ENCODE peak calls at places on chromosomes 7 and 10, in seven cellular contexts. One of them, this sample, is unnamed.

GRCh38 chr7:113892818-113893217 is 26.0 kb downstream of the PPP1R3A start:
- DNase-seq in HepG2: no peak
- DNase-seq in right atrium auricular region: no peak
- DNase-seq in fibroblast of lung: peak
- DNase-seq in adrenal gland: no peak
- DNase-seq in lower leg skin: no peak
- DNase-seq in A549: no peak
- DNase-seq in this sample: no peak

GRCh38 chr7:53094827-53095226 is 59.4 kb downstream of the POM121L12 start:
- DNase-seq in HepG2: no peak
- DNase-seq in right atrium auricular region: no peak
- DNase-seq in fibroblast of lung: no peak
- DNase-seq in adrenal gland: no peak
- DNase-seq in lower leg skin: no peak
- DNase-seq in A549: no peak
- DNase-seq in this sample: no peak

GRCh38 chr10:128187788-128188185 is 61.6 kb upstream of the MKI67 start:
- DNase-seq in HepG2: no peak
- DNase-seq in right atrium auricular region: no peak
- DNase-seq in fibroblast of lung: no peak
- DNase-seq in adrenal gland: no peak
- DNase-seq in lower leg skin: no peak
- DNase-seq in A549: no peak
- DNase-seq in this sample: no peak

GRCh38 chr7:2003931-2004812 is 228.6 kb downstream of the MAD1L1 start:
- DNase-seq in HepG2: no peak
- DNase-seq in right atrium auricular region: no peak
- DNase-seq in fibroblast of lung: no peak
- DNase-seq in adrenal gland: no peak
- DNase-seq in lower leg skin: no peak
- DNase-seq in A549: no peak
- DNase-seq in this sample: no peak

GRCh38 chr10:22097696-22098095 is 94.2 kb upstream of the DNAJC1 start:
- DNase-seq in HepG2: no peak
- DNase-seq in right atrium auricular region: no peak
- DNase-seq in fibroblast of lung: no peak
- DNase-seq in adrenal gland: no peak
- DNase-seq in lower leg skin: no peak
- DNase-seq in A549: no peak
- DNase-seq in this sample: no peak

GRCh38 chr7:4744391-4745264 is 30.8 kb upstream of the AP5Z1 start:
- DNase-seq in HepG2: peak
- DNase-seq in right atrium auricular region: peak
- DNase-seq in fibroblast of lung: peak
- DNase-seq in adrenal gland: peak
- DNase-seq in lower leg skin: peak
- DNase-seq in A549: peak
- DNase-seq in this sample: peak

GRCh38 chr10:101616415-101617101 is 28.4 kb downstream of the DPCD start:
- DNase-seq in HepG2: no peak
- DNase-seq in right atrium auricular region: no peak
- DNase-seq in fibroblast of lung: no peak
- DNase-seq in adrenal gland: no peak
- DNase-seq in lower leg skin: no peak
- DNase-seq in A549: no peak
- DNase-seq in this sample: no peak

GRCh38 chr7:112411186-112411795 is 39.0 kb upstream of the IFRD1 start:
- DNase-seq in HepG2: peak
- DNase-seq in right atrium auricular region: no peak
- DNase-seq in fibroblast of lung: peak
- DNase-seq in adrenal gland: peak
- DNase-seq in lower leg skin: no peak
- DNase-seq in A549: peak
- DNase-seq in this sample: peak

GRCh38 chr10:116398224-116398623 is 29.4 kb upstream of the PNLIPRP3 start:
- DNase-seq in HepG2: no peak
- DNase-seq in right atrium auricular region: no peak
- DNase-seq in fibroblast of lung: no peak
- DNase-seq in adrenal gland: no peak
- DNase-seq in lower leg skin: no peak
- DNase-seq in A549: no peak
- DNase-seq in this sample: no peak

GRCh38 chr7:114930829-114931655 is 9.1 kb downstream of the MDFIC start:
- DNase-seq in HepG2: no peak
- DNase-seq in right atrium auricular region: no peak
- DNase-seq in fibroblast of lung: peak
- DNase-seq in adrenal gland: no peak
- DNase-seq in lower leg skin: no peak
- DNase-seq in A549: no peak
- DNase-seq in this sample: peak

GRCh38 chr7:35546691-35547090 is 148.2 kb downstream of the HERPUD2 start:
- DNase-seq in HepG2: no peak
- DNase-seq in right atrium auricular region: no peak
- DNase-seq in fibroblast of lung: no peak
- DNase-seq in adrenal gland: no peak
- DNase-seq in lower leg skin: no peak
- DNase-seq in A549: no peak
- DNase-seq in this sample: no peak

GRCh38 chr10:37496061-37496460 is 361.3 kb downstream of the ZNF248 start:
- DNase-seq in HepG2: no peak
- DNase-seq in right atrium auricular region: no peak
- DNase-seq in fibroblast of lung: no peak
- DNase-seq in adrenal gland: no peak
- DNase-seq in lower leg skin: no peak
- DNase-seq in A549: no peak
- DNase-seq in this sample: no peak

GRCh38 chr10:17669185-17669872 is 25.4 kb downstream of the STAM start:
- DNase-seq in HepG2: no peak
- DNase-seq in right atrium auricular region: no peak
- DNase-seq in fibroblast of lung: no peak
- DNase-seq in adrenal gland: no peak
- DNase-seq in lower leg skin: no peak
- DNase-seq in A549: no peak
- DNase-seq in this sample: no peak

GRCh38 chr7:320297-320696 is 30.3 kb downstream of the FOXL3 start:
- DNase-seq in HepG2: no peak
- DNase-seq in right atrium auricular region: no peak
- DNase-seq in fibroblast of lung: no peak
- DNase-seq in adrenal gland: no peak
- DNase-seq in lower leg skin: no peak
- DNase-seq in A549: no peak
- DNase-seq in this sample: no peak

GRCh38 chr7:2516194-2516555 is 3.4 kb upstream of the LFNG start:
- DNase-seq in HepG2: no peak
- DNase-seq in right atrium auricular region: no peak
- DNase-seq in fibroblast of lung: no peak
- DNase-seq in adrenal gland: no peak
- DNase-seq in lower leg skin: no peak
- DNase-seq in A549: peak
- DNase-seq in this sample: peak

GRCh38 chr10:78175444-78175843 is 141.8 kb downstream of the RPS24 start:
- DNase-seq in HepG2: no peak
- DNase-seq in right atrium auricular region: no peak
- DNase-seq in fibroblast of lung: no peak
- DNase-seq in adrenal gland: no peak
- DNase-seq in lower leg skin: no peak
- DNase-seq in A549: no peak
- DNase-seq in this sample: no peak

GRCh38 chr7:81111358-81111757 is 192.5 kb upstream of the SEMA3C start:
- DNase-seq in HepG2: no peak
- DNase-seq in right atrium auricular region: no peak
- DNase-seq in fibroblast of lung: peak
- DNase-seq in adrenal gland: no peak
- DNase-seq in lower leg skin: no peak
- DNase-seq in A549: peak
- DNase-seq in this sample: peak

GRCh38 chr10:29760139-29760538 is 125.4 kb upstream of the SVIL start:
- DNase-seq in HepG2: no peak
- DNase-seq in right atrium auricular region: no peak
- DNase-seq in fibroblast of lung: no peak
- DNase-seq in adrenal gland: no peak
- DNase-seq in lower leg skin: no peak
- DNase-seq in A549: no peak
- DNase-seq in this sample: no peak

GRCh38 chr7:130758429-130759056 is 24.5 kb upstream of the KLF14 start:
- DNase-seq in HepG2: peak
- DNase-seq in right atrium auricular region: no peak
- DNase-seq in fibroblast of lung: peak
- DNase-seq in adrenal gland: no peak
- DNase-seq in lower leg skin: no peak
- DNase-seq in A549: peak
- DNase-seq in this sample: peak

GRCh38 chr10:11551915-11552602 is 59.4 kb downstream of the USP6NL start:
- DNase-seq in HepG2: peak
- DNase-seq in right atrium auricular region: no peak
- DNase-seq in fibroblast of lung: peak
- DNase-seq in adrenal gland: no peak
- DNase-seq in lower leg skin: no peak
- DNase-seq in A549: peak
- DNase-seq in this sample: peak

GRCh38 chr10:112960151-112960681 is 10.2 kb downstream of the TCF7L2 start:
- DNase-seq in HepG2: no peak
- DNase-seq in right atrium auricular region: no peak
- DNase-seq in fibroblast of lung: peak
- DNase-seq in adrenal gland: no peak
- DNase-seq in lower leg skin: no peak
- DNase-seq in A549: no peak
- DNase-seq in this sample: peak

DNA sequence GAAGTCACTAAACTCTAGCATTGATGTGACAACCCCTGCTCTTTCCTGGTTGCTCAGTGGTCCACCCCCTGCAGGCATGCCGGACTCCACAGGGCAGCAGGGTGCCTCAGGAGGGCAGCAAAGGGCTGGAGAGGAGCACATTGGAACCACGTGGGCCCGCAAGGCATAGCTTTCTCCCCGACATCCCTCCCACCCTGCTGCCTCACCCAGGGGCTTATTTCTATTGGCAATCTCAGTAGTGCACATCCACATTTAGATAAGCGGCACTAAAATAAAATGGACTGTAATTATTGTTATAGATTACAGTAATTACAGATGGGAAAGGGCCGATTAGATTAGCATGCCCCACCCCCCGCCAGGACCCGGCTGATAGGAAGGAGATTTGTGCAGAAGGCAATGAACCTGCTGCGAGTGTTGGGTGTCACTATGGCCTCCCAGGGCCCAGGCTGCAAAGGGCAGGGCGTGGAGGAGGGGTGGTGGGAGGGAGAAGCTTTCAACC is 580.1 kb downstream of the GRID1 start:
- DNase-seq in HepG2: no peak
- DNase-seq in right atrium auricular region: no peak
- DNase-seq in fibroblast of lung: no peak
- DNase-seq in adrenal gland: no peak
- DNase-seq in lower leg skin: no peak
- DNase-seq in A549: no peak
- DNase-seq in this sample: no peak
- TF ChIP-seq CTCF in HepG2: peak
- TF ChIP-seq CTCF in right atrium auricular region: peak
- TF ChIP-seq CTCF in fibroblast of lung: no peak
- TF ChIP-seq CTCF in adrenal gland: no peak
- TF ChIP-seq CTCF in lower leg skin: no peak
- TF ChIP-seq CTCF in A549: no peak
- TF ChIP-seq CTCF in this sample: no peak

DNA sequence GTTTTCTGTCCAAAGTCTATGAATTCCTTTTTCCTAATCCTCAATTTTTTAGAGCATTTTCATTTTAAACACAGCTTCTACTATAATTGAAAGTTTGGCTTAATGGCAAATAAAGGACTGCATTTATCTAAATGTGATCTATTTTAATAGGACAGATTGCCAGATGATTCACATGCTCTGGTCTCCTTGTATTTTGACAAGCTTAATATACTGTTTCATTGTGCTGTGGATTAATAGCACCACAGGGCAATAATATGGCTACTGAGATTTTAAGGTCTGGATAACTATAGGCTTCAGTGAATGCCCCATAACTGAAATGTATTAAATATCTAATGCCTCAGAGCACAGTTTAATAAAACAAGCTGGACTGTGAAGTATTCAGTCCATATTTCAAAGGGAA is 1362.8 kb downstream of the XPNPEP1 start:
- DNase-seq in HepG2: no peak
- DNase-seq in right atrium auricular region: no peak
- DNase-seq in fibroblast of lung: no peak
- DNase-seq in adrenal gland: no peak
- DNase-seq in lower leg skin: no peak
- DNase-seq in A549: no peak
- DNase-seq in this sample: no peak
- H3K4me3 ChIP-seq in HepG2: no peak
- H3K4me3 ChIP-seq in right atrium auricular region: no peak
- H3K4me3 ChIP-seq in fibroblast of lung: no peak
- H3K4me3 ChIP-seq in adrenal gland: no peak
- H3K4me3 ChIP-seq in lower leg skin: no peak
- H3K4me3 ChIP-seq in A549: no peak
- H3K4me3 ChIP-seq in this sample: no peak

GRCh38 chr10:110388682-110389052 is 83.9 kb upstream of the SMNDC1 start:
- DNase-seq in HepG2: no peak
- DNase-seq in right atrium auricular region: no peak
- DNase-seq in fibroblast of lung: no peak
- DNase-seq in adrenal gland: no peak
- DNase-seq in lower leg skin: no peak
- DNase-seq in A549: no peak
- DNase-seq in this sample: no peak
- TF ChIP-seq CTCF in HepG2: peak
- TF ChIP-seq CTCF in right atrium auricular region: no peak
- TF ChIP-seq CTCF in fibroblast of lung: peak
- TF ChIP-seq CTCF in adrenal gland: no peak
- TF ChIP-seq CTCF in lower leg skin: no peak
- TF ChIP-seq CTCF in A549: no peak
- TF ChIP-seq CTCF in this sample: no peak

DNA sequence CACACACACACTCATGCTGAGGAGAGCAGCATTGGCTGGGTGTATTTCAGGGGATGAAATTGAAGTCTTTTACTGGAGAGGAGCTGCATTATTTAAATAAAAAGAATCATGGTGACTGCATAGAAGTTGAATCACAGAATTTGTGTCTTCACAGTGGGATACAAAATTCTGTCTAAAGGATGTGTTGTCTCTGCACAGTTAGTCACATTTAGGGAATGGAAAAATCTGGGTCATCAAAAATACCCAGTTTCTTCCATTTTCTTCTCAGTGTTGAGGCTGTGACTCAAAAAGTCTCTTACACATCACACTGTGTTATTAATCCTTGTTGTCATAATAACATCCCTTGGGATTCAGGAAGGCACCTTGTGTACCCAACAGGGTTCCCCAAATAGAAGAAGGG is 10.9 kb downstream of the PAPSS2 start:
- DNase-seq in HepG2: no peak
- DNase-seq in right atrium auricular region: no peak
- DNase-seq in fibroblast of lung: peak
- DNase-seq in adrenal gland: no peak
- DNase-seq in lower leg skin: no peak
- DNase-seq in A549: no peak
- DNase-seq in this sample: peak
- H3K4me3 ChIP-seq in HepG2: no peak
- H3K4me3 ChIP-seq in right atrium auricular region: no peak
- H3K4me3 ChIP-seq in fibroblast of lung: no peak
- H3K4me3 ChIP-seq in adrenal gland: no peak
- H3K4me3 ChIP-seq in lower leg skin: no peak
- H3K4me3 ChIP-seq in A549: no peak
- H3K4me3 ChIP-seq in this sample: no peak

This sample was measured in astrocyte of the spinal cord.